ENCODE peak calls at places on chromosomes 6 and 20, in four cellular contexts. T, K, S and F are unnamed samples.

GRCh38 chr6:54085526-54085925 is 25.7 kb upstream of the MLIP start:
- DNase-seq in T (peak; percentile 34), K (no peak), S (no peak), F (no peak)

GRCh38 chr6:89640804-89641203 is 2.3 kb upstream of the LYRM2 start:
- DNase-seq in T (peak; percentile 6), K (no peak), S (no peak), F (no peak)

GRCh38 chr6:3786131-3786530 is 34.6 kb upstream of the PXDC1 start:
- DNase-seq in T (no peak), K (no peak), S (no peak), F (peak; percentile 72)

GRCh38 chr6:1780468-1780867 is 170.8 kb downstream of the FOXC1 start:
- DNase-seq in T (no peak), K (no peak), S (no peak), F (no peak)

GRCh38 chr20:1959156-1959555 is 34.7 kb downstream of the PDYN start:
- DNase-seq in T (no peak), K (no peak), S (no peak), F (no peak)

GRCh38 chr6:11209369-11209768 is 23.1 kb downstream of the NEDD9 start:
- DNase-seq in T (no peak), K (no peak), S (no peak), F (no peak)

GRCh38 chr6:34981951-34982350 is 92.9 kb downstream of the ANKS1A start:
- DNase-seq in T (peak; percentile 18), K (no peak), S (no peak), F (no peak)

GRCh38 chr20:45629496-45630100 is at the start of gene WFDC10A:
- DNase-seq in T (peak; percentile 56), K (no peak), S (peak; percentile 17), F (no peak)

GRCh38 chr6:16511048-16511660 is 250.1 kb downstream of the ATXN1 start:
- DNase-seq in T (peak; percentile 65), K (no peak), S (no peak), F (no peak)

GRCh38 chr20:59152559-59153354 is 10.9 kb upstream of the ZNF831 start:
- DNase-seq in T (no peak), K (no peak), S (no peak), F (no peak)

GRCh38 chr20:61628901-61629300 is 376.8 kb downstream of the CDH4 start:
- DNase-seq in T (no peak), K (no peak), S (no peak), F (no peak)

GRCh38 chr6:56954389-56955170 is at the start of gene BEND6:
- DNase-seq in T (peak; percentile 86), K (peak; percentile 76), S (no peak), F (no peak)

GRCh38 chr20:10553326-10553984 is 118.3 kb downstream of the SLX4IP start:
- DNase-seq in T (peak; percentile 90), K (no peak), S (peak; percentile 21), F (no peak)

GRCh38 chr6:169850746-169851145 is 99.3 kb downstream of the ERMARD start:
- DNase-seq in T (no peak), K (peak; percentile 59), S (no peak), F (peak; percentile 77)

GRCh38 chr6:139754898-139755754 is 380.7 kb upstream of the CITED2 start:
- DNase-seq in T (no peak), K (no peak), S (no peak), F (no peak)

GRCh38 chr6:106617302-106617701 is 12.0 kb downstream of the RTN4IP1 start:
- DNase-seq in T (no peak), K (no peak), S (no peak), F (no peak)

GRCh38 chr6:112010328-112010727 is 43.6 kb upstream of the CCN6 start:
- DNase-seq in T (no peak), K (no peak), S (no peak), F (no peak)

DNA sequence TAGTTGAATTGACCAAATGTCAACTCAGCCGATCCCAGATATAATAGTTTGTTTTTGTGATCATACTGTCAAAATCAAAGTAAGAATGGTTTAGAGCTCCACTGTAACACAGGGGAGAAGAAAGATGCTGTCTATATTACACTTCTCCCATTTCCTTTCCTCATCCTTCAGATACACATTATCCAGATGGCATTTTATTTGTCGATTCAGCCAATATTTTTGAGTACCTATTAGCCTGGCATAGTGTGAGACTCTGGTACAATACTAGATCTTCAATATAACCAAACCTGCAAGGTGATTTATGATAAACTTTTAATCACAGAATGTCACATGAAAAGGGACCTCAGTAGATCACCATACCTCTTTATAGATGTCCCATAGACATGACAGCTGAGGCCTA is 1.7 kb downstream of the FBXO9 start:
- DNase-seq in T (no peak), K (no peak), S (no peak), F (no peak)
- H3K4me3 ChIP-seq in T (peak overlapping the region; percentile 73), K (peak overlapping the region; percentile 99), S (no peak overlapping the region), F (no peak overlapping the region)

DNA sequence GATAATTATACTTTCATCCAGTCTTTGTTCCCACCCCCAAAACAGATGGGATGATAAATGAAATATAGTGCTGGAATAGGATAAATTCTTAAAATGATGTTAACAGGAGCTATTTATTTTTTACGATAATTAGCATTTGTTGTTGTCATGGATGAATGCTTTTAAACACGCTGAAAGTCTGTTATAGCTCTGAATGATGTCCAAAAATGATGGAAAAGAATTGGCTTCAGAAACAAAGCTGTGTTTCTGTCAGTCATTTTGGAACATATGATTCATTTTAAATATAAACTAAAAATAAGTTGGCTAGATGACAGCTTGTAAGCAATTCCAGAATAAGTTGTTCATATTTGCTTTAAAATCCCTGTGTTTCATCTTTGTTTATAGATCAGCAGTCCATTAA is 237.4 kb downstream of the GRIK2 start:
- DNase-seq in T (no peak), K (no peak), S (no peak), F (no peak)
- H3K4me3 ChIP-seq in T (no peak overlapping the region), K (no peak overlapping the region), S (no peak overlapping the region), F (no peak overlapping the region)

DNA sequence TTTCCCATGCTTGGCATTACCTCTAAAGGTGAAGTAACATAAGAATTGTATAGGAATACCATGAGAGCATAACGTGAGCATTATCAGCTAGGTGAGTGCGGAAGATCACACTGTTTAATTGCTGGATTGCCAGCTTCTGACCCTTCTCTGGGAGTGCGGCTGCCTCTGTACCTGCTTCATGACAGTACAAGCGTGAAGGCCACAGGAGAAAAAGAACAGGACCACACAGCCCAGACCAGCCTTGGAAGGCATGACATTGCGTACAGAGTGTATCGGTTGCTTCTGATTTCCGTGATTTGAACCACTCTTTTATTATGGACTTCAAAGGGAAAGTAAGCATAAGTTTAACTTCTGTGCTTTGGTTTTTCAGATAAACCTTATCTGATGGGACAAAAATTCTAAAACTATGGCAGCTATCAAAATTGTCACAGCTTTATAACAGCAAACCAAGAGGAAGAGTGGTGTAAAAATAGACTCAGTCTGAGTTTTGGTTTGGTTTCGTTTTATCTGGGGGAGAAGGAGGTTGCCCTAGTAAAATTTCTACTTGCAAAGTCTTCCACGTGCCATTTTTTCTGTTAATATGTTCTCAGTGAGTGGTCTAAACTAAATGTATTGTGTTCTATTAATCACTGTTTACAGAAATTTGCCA is 97.4 kb downstream of the RPP40 start:
- DNase-seq in T (no peak), K (no peak), S (no peak), F (no peak)
- H3K4me3 ChIP-seq in T (no peak overlapping the region), K (peak overlapping the region; percentile 37), S (no peak overlapping the region), F (no peak overlapping the region)

GRCh38 chr6:52550014-52550575 is 26.8 kb downstream of the TRAM2 start:
- DNase-seq in T (no peak), K (no peak), S (no peak), F (no peak)
- H3K4me3 ChIP-seq in T (no peak overlapping the region), K (no peak overlapping the region), S (no peak overlapping the region), F (no peak overlapping the region)

DNA sequence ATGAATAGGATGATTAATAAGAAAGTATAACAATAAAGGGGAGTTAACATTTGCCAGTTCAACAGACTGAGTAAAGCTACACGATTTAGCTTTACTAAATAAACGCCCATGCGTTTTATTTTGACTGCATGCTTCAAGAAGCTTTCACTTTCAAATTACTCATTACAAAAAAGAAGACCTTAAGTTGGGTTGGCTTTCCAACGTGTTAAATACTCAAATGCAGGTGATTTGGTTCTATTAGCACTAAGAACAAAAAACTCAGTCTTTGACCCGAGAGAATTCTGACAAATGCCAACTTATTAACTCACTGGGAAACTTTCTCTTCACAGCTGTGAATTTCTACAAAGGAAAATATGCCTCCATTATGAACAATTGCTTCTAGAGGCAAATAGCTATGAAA is 24.8 kb downstream of the RNF146 start:
- DNase-seq in T (no peak), K (no peak), S (no peak), F (no peak)
- H3K4me3 ChIP-seq in T (no peak overlapping the region), K (no peak overlapping the region), S (no peak overlapping the region), F (no peak overlapping the region)

GRCh38 chr6:12290490-12290820 is 294 bp downstream of the EDN1 start:
- DNase-seq in T (no peak), K (no peak), S (no peak), F (no peak)
- H3K4me3 ChIP-seq in T (peak overlapping the region; percentile 66), K (peak overlapping the region; percentile 74), S (peak overlapping the region; percentile 46), F (peak overlapping the region; percentile 45)